ENCODE peak calls at places on chromosomes 5 and 9, in seven cellular contexts. F is heart left ventricle, L is fibroblast of lung, Y is RWPE2, Q is GM06990, V is left ventricle myocardium inferior, X is tibial nerve. D is an unnamed sample.

GRCh38 chr9:38682713-38683112 is 37.2 kb downstream of the FAM240B start:
- DNase-seq in F (no peak), L (peak), Y (peak), Q (no peak), V (no peak), X (no peak), D (no peak)

GRCh38 chr5:40240111-40240510 is 439.6 kb upstream of the PTGER4 start:
- DNase-seq in F (no peak), L (peak), Y (no peak), Q (no peak), V (no peak), X (no peak), D (no peak)

GRCh38 chr9:117043159-117043558 is 356.1 kb downstream of the TRIM32 start:
- DNase-seq in F (no peak), L (no peak), Y (no peak), Q (no peak), V (no peak), X (no peak), D (no peak)

GRCh38 chr5:122858451-122858850 is 13.0 kb downstream of the SNX24 start:
- DNase-seq in F (no peak), L (no peak), Y (no peak), Q (no peak), V (no peak), X (no peak), D (no peak)

GRCh38 chr9:101479337-101480045 is 43.9 kb upstream of the ALDOB start:
- DNase-seq in F (no peak), L (no peak), Y (peak), Q (no peak), V (no peak), X (no peak), D (no peak)

GRCh38 chr5:29758986-29759421 is 1434.5 kb upstream of the CDH6 start:
- DNase-seq in F (no peak), L (no peak), Y (no peak), Q (no peak), V (no peak), X (no peak), D (no peak)

GRCh38 chr5:33114361-33114760 is 326.4 kb upstream of the TARS1 start:
- DNase-seq in F (no peak), L (no peak), Y (no peak), Q (no peak), V (no peak), X (no peak), D (no peak)

GRCh38 chr5:173459225-173459624 is 131.0 kb upstream of the STC2 start:
- DNase-seq in F (no peak), L (no peak), Y (no peak), Q (no peak), V (no peak), X (no peak), D (no peak)

GRCh38 chr5:92017786-92018185 is 634.7 kb upstream of the ARRDC3 start:
- DNase-seq in F (no peak), L (peak), Y (no peak), Q (no peak), V (no peak), X (no peak), D (no peak)

GRCh38 chr9:114742947-114743346 is 61.0 kb upstream of the TEX48 start:
- DNase-seq in F (no peak), L (no peak), Y (no peak), Q (no peak), V (no peak), X (no peak), D (no peak)

GRCh38 chr5:64977779-64978178 is 209.0 kb downstream of the CWC27 start:
- DNase-seq in F (no peak), L (peak), Y (no peak), Q (no peak), V (no peak), X (no peak), D (no peak)

GRCh38 chr5:108481355-108481931 is 99.5 kb upstream of the FBXL17 start:
- DNase-seq in F (no peak), L (peak), Y (no peak), Q (peak), V (no peak), X (no peak), D (no peak)

GRCh38 chr5:84255318-84255717 is 129.4 kb downstream of the EDIL3 start:
- DNase-seq in F (no peak), L (peak), Y (no peak), Q (no peak), V (no peak), X (no peak), D (no peak)

GRCh38 chr5:178058321-178059012 is 54.9 kb upstream of the N4BP3 start:
- DNase-seq in F (no peak), L (no peak), Y (peak), Q (no peak), V (no peak), X (no peak), D (no peak)

GRCh38 chr9:16090907-16091629 is 538.2 kb downstream of the CCDC171 start:
- DNase-seq in F (no peak), L (peak), Y (no peak), Q (no peak), V (no peak), X (no peak), D (no peak)

GRCh38 chr5:128534729-128535128 is 3.3 kb downstream of the FBN2 start:
- DNase-seq in F (no peak), L (peak), Y (no peak), Q (no peak), V (no peak), X (no peak), D (peak)

GRCh38 chr5:5403736-5404135 is 18.7 kb upstream of the ICE1 start:
- DNase-seq in F (no peak), L (no peak), Y (no peak), Q (no peak), V (no peak), X (no peak), D (no peak)

GRCh38 chr9:104494808-104495207 is 9.3 kb upstream of the OR13F1 start:
- DNase-seq in F (no peak), L (no peak), Y (no peak), Q (no peak), V (no peak), X (no peak), D (no peak)

GRCh38 chr5:10668697-10669096 is 92.3 kb downstream of the DAP start:
- DNase-seq in F (no peak), L (no peak), Y (no peak), Q (no peak), V (no peak), X (no peak), D (no peak)

GRCh38 chr9:126722922-126723806 is 81.7 kb upstream of the ZBTB43 start:
- DNase-seq in F (peak), L (no peak), Y (peak), Q (peak), V (peak), X (peak), D (no peak)

GRCh38 chr9:20552874-20553624 is 69.2 kb downstream of the MLLT3 start:
- DNase-seq in F (no peak), L (peak), Y (no peak), Q (peak), V (no peak), X (no peak), D (no peak)

GRCh38 chr5:1193591-1193985 is 7.8 kb upstream of the SLC6A19 start:
- DNase-seq in F (no peak), L (no peak), Y (peak), Q (no peak), V (no peak), X (no peak), D (no peak)

GRCh38 chr9:137764171-137764671 is 113.4 kb upstream of the CACNA1B start:
- DNase-seq in F (no peak), L (no peak), Y (no peak), Q (no peak), V (no peak), X (no peak), D (no peak)

GRCh38 chr9:137761793-137762192 is 115.8 kb upstream of the CACNA1B start:
- DNase-seq in F (no peak), L (no peak), Y (no peak), Q (no peak), V (no peak), X (no peak), D (no peak)

GRCh38 chr9:137761032-137761431 is 116.5 kb upstream of the CACNA1B start:
- DNase-seq in F (no peak), L (no peak), Y (no peak), Q (peak), V (no peak), X (no peak), D (no peak)

GRCh38 chr9:137763271-137763955 is 114.2 kb upstream of the CACNA1B start:
- DNase-seq in F (no peak), L (no peak), Y (no peak), Q (no peak), V (no peak), X (no peak), D (no peak)

GRCh38 chr9:137762414-137763061 is 115.0 kb upstream of the CACNA1B start:
- DNase-seq in F (no peak), L (peak), Y (no peak), Q (peak), V (no peak), X (no peak), D (no peak)
- TF ChIP-seq CTCF in F (no peak), L (no peak), Y (no peak), Q (no peak), V (no peak), X (no peak), D (no peak)

GRCh38 chr9:113708821-113709713 is 167.0 kb upstream of the ZNF618 start:
- DNase-seq in F (no peak), L (no peak), Y (no peak), Q (no peak), V (no peak), X (no peak), D (no peak)

GRCh38 chr9:113707953-113708695 is 168.0 kb upstream of the ZNF618 start:
- DNase-seq in F (no peak), L (no peak), Y (no peak), Q (no peak), V (no peak), X (no peak), D (no peak)

GRCh38 chr9:113705306-113705937 is 170.7 kb upstream of the ZNF618 start:
- DNase-seq in F (no peak), L (no peak), Y (no peak), Q (no peak), V (no peak), X (no peak), D (no peak)

GRCh38 chr9:113702423-113702755 is 173.7 kb upstream of the ZNF618 start:
- DNase-seq in F (no peak), L (no peak), Y (no peak), Q (no peak), V (no peak), X (no peak), D (no peak)

DNA sequence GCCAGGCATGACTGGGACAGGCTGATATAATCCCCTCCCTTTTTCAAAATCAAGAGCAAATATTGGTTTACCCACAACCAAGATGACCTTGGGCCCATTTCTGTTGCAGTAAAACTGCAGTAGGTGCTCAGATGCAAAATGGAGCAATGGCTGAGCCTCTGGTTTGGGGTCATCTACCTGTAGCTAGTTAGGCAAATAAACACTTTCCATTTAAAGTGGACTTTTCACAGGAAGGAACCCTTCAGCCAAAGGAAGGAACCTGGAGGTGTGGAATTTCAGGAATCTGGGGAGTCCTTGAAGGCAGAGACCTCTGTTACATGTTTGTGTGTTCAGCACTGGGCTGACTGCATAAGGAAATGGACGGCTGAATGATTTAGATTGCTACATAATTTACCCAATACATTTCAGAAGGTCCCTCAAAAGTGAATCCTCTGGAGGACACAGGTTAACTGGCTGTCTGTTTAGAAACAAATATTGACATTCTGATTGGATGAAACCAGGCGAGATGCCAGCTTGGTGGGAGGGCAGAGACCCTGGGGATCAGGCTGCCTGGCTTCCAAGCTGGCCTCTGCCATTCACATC is 170.1 kb upstream of the ZNF618 start:
- DNase-seq in F (no peak), L (no peak), Y (no peak), Q (no peak), V (no peak), X (no peak), D (no peak)
- TF ChIP-seq CTCF in F (no peak), L (no peak), Y (no peak), Q (no peak), V (no peak), X (no peak), D (no peak)

GRCh38 chr5:97135868-97136267 is 6.5 kb downstream of the LIX1 start:
- DNase-seq in F (no peak), L (no peak), Y (no peak), Q (no peak), V (no peak), X (no peak), D (no peak)

GRCh38 chr5:97133106-97133505 is 9.3 kb downstream of the LIX1 start:
- DNase-seq in F (no peak), L (no peak), Y (no peak), Q (no peak), V (no peak), X (no peak), D (peak)

GRCh38 chr5:97136471-97136870 is 5.9 kb downstream of the LIX1 start:
- DNase-seq in F (no peak), L (no peak), Y (no peak), Q (no peak), V (no peak), X (no peak), D (no peak)

GRCh38 chr5:97131139-97131710 is 11.2 kb downstream of the LIX1 start:
- DNase-seq in F (no peak), L (peak), Y (no peak), Q (no peak), V (no peak), X (no peak), D (no peak)

DNA sequence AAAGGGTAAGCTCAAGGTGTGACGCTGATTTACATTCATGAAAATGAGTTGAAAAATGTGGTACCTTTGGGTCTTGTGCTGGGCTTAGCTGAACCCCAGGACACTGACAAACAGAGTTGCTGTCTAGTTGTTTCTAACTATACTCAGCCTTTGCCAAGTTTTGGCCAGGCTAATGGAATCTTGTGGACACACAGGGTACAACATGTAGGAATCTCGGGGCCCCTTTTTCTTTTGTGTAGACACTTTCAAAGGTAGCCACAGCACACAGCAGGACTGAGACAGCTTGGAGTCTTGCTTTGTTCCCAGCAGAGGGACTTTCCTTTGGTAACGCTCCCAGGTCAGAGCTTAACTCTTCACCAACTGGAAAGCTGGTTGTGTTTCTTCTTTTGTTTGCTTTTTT is 7.8 kb downstream of the LIX1 start:
- DNase-seq in F (no peak), L (no peak), Y (no peak), Q (no peak), V (no peak), X (no peak), D (no peak)
- TF ChIP-seq CTCF in F (no peak), L (no peak), Y (no peak), Q (no peak), V (no peak), X (no peak), D (no peak)

DNA sequence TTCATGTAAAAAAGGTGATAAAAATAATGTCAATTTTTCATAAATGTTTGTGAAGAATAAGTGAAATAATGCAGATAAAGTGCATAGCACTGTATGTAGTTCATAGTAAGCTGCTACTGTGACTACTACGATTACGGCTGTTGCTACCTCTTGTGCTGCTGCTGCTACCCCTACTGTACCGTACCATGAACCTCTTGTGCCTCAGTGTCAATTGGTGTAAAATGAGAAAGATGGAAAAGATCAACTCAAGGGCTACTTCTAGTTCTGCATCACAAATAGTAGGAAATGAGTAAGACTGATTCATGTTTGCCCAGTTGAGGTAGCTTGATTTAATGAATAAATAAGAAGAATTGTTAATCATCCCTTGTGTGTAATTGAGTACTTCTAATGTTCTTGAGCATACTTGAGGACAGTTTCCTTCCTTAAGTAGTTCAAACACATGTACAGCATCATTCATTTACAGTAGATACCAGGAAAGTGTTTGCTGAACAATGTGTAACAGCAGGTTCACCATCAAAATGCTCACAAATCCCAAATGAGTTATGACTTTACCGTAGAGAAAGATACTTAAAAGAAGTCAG is 200.0 kb upstream of the ATP10B start:
- DNase-seq in F (no peak), L (no peak), Y (no peak), Q (no peak), V (no peak), X (no peak), D (no peak)
- TF ChIP-seq CTCF in F (no peak), L (no peak), Y (no peak), Q (no peak), V (no peak), X (no peak), D (no peak)

D was measured in HL-60.